ENCODE peak calls at places on chromosomes 11 and 22, in six cellular contexts. H is nephron progenitor cell; C is activated CD8-positive, alpha-beta T cell treated with anti-CD3 and anti-CD28 coated beads for 36 hours; F is lung; K is cardiac muscle cell; V is fibroblast of mammary gland. E is an unnamed sample.

GRCh38 chr11:11450744-11451362 is 97.8 kb upstream of the CSNK2A3 start:
- DNase-seq in F (no peak), V (no peak), K (peak), C (no peak), H (no peak), E (no peak)

GRCh38 chr11:126430581-126431320 is 75.3 kb downstream of the ST3GAL4 start:
- DNase-seq in C (no peak), V (peak), H (no peak), F (no peak), K (no peak), E (no peak)

GRCh38 chr22:40597541-40598453 is 38.7 kb downstream of the MRTFA start:
- DNase-seq in C (no peak), V (peak), K (no peak), F (no peak), H (no peak), E (no peak)

GRCh38 chr22:19713650-19714319 is 518 bp upstream of the SEPTIN5 start:
- DNase-seq in K (no peak), C (no peak), H (peak), F (no peak), V (no peak), E (no peak)

GRCh38 chr11:108965602-108966001 is 300.7 kb downstream of the DDX10 start:
- DNase-seq in K (peak), F (no peak), C (no peak), V (peak), H (no peak), E (no peak)

GRCh38 chr11:78318733-78319132 is 98.9 kb downstream of the GAB2 start:
- DNase-seq in K (no peak), C (no peak), F (no peak), H (no peak), V (no peak), E (no peak)

GRCh38 chr11:46335858-46336600 is 11.2 kb upstream of the DGKZ start:
- DNase-seq in H (no peak), V (peak), K (no peak), C (no peak), F (no peak), E (no peak)

GRCh38 chr11:62676698-62677097 is 2.2 kb downstream of the UBXN1 start:
- DNase-seq in C (no peak), F (no peak), H (no peak), V (no peak), K (no peak), E (no peak)

GRCh38 chr11:63985812-63986155 is 454 bp upstream of the OTUB1 start:
- DNase-seq in K (no peak), C (peak), F (no peak), V (no peak), H (no peak), E (peak)

GRCh38 chr11:70456921-70457532 is 58.7 kb downstream of the CTTN start:
- DNase-seq in H (no peak), F (no peak), K (peak), C (peak), V (peak), E (no peak)

GRCh38 chr11:65868076-65868667 is 4.4 kb downstream of the EFEMP2 start:
- DNase-seq in C (peak), F (no peak), K (no peak), V (no peak), H (no peak), E (no peak)

GRCh38 chr11:65609711-65610110 is 4.3 kb downstream of the MAP3K11 start:
- DNase-seq in K (no peak), H (no peak), C (no peak), V (no peak), F (no peak), E (no peak)

GRCh38 chr11:130323452-130324448 is 9.0 kb upstream of the ZBTB44 start:
- DNase-seq in F (no peak), H (no peak), K (peak), C (no peak), V (peak), E (no peak)

GRCh38 chr11:60831143-60831500 is 10.8 kb upstream of the CCDC86 start:
- DNase-seq in V (peak), F (peak), H (peak), K (peak), C (peak), E (peak)

GRCh38 chr11:119473226-119473625 is 50.3 kb upstream of the THY1 start:
- DNase-seq in H (no peak), F (no peak), V (no peak), C (no peak), K (no peak), E (no peak)

GRCh38 chr22:35555351-35555915 is 14.8 kb downstream of the RASD2 start:
- DNase-seq in H (peak), F (no peak), V (no peak), K (peak), C (no peak), E (no peak)

E was measured in activated T-cell treated with anti-CD3 and anti-CD28 coated beads for 24 hours.